ENCODE peak calls at places on chromosomes 12 and 14, in four cellular contexts. One of them, this sample, is unnamed.

GRCh38 chr14:48686650-48687049 is 899.5 kb downstream of the RPS29 start:
- DNase-seq in sigmoid colon: no peak
- DNase-seq in effector memory CD4-positive, alpha-beta T cell: no peak
- DNase-seq in CD8-positive, alpha-beta T cell: no peak
- DNase-seq in this sample: no peak

GRCh38 chr12:50132505-50133135 is 20.6 kb downstream of the COX14 start:
- DNase-seq in effector memory CD4-positive, alpha-beta T cell: no peak
- DNase-seq in sigmoid colon: no peak
- DNase-seq in CD8-positive, alpha-beta T cell: no peak
- DNase-seq in this sample: no peak

GRCh38 chr12:44668443-44668842 is 207.7 kb downstream of the NELL2 start:
- DNase-seq in sigmoid colon: peak
- DNase-seq in effector memory CD4-positive, alpha-beta T cell: no peak
- DNase-seq in CD8-positive, alpha-beta T cell: peak
- DNase-seq in this sample: no peak

GRCh38 chr12:116718578-116719454 is 19.1 kb downstream of the SPRING1 start:
- DNase-seq in CD8-positive, alpha-beta T cell: no peak
- DNase-seq in effector memory CD4-positive, alpha-beta T cell: no peak
- DNase-seq in sigmoid colon: no peak
- DNase-seq in this sample: peak

GRCh38 chr12:65728913-65729793 is 95.1 kb upstream of the HMGA2 start:
- DNase-seq in effector memory CD4-positive, alpha-beta T cell: no peak
- DNase-seq in sigmoid colon: no peak
- DNase-seq in CD8-positive, alpha-beta T cell: no peak
- DNase-seq in this sample: no peak

GRCh38 chr12:109461846-109462766 is 15.0 kb downstream of the KCTD10 start:
- DNase-seq in CD8-positive, alpha-beta T cell: no peak
- DNase-seq in sigmoid colon: peak
- DNase-seq in effector memory CD4-positive, alpha-beta T cell: no peak
- DNase-seq in this sample: no peak

GRCh38 chr12:49369723-49370145 is 2.5 kb downstream of the SPATS2 start:
- DNase-seq in effector memory CD4-positive, alpha-beta T cell: no peak
- DNase-seq in CD8-positive, alpha-beta T cell: peak
- DNase-seq in sigmoid colon: no peak
- DNase-seq in this sample: no peak

GRCh38 chr14:68088463-68088862 is 268.9 kb downstream of the RAD51B start:
- DNase-seq in sigmoid colon: peak
- DNase-seq in CD8-positive, alpha-beta T cell: no peak
- DNase-seq in effector memory CD4-positive, alpha-beta T cell: no peak
- DNase-seq in this sample: no peak

GRCh38 chr14:104267895-104268294 is 129.5 kb downstream of the KIF26A start:
- DNase-seq in effector memory CD4-positive, alpha-beta T cell: no peak
- DNase-seq in CD8-positive, alpha-beta T cell: no peak
- DNase-seq in sigmoid colon: no peak
- DNase-seq in this sample: no peak

DNA sequence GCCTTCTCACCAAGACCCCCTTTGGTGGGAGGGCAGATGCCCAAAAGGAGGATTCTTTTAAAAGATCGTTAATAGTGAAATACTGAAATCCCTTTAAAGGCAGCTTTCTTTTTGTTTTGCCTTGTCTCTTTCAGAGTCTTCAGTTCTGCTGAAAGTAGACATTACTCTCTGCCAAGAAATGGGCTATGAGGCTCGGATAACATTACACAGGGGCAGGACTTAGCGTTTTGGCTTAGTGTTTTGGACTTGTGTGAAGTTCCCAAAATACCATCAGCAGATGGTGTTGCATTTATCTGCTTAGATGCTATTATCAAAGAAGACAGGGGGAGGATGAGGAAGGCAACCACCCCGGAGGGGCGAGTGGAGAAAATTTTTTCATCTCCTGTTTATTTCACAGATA is 88.3 kb upstream of the METAP2 start:
- DNase-seq in sigmoid colon: no peak
- DNase-seq in CD8-positive, alpha-beta T cell: no peak
- DNase-seq in effector memory CD4-positive, alpha-beta T cell: no peak
- DNase-seq in this sample: no peak
- H3K4me3 ChIP-seq in sigmoid colon: peak
- H3K4me3 ChIP-seq in CD8-positive, alpha-beta T cell: no peak
- H3K4me3 ChIP-seq in effector memory CD4-positive, alpha-beta T cell: no peak
- H3K4me3 ChIP-seq in this sample: no peak

GRCh38 chr14:22521449-22522239 is 67.4 kb downstream of the DAD1 start:
- DNase-seq in sigmoid colon: no peak
- DNase-seq in effector memory CD4-positive, alpha-beta T cell: no peak
- DNase-seq in CD8-positive, alpha-beta T cell: no peak
- DNase-seq in this sample: no peak
- H3K4me3 ChIP-seq in sigmoid colon: no peak
- H3K4me3 ChIP-seq in effector memory CD4-positive, alpha-beta T cell: peak
- H3K4me3 ChIP-seq in CD8-positive, alpha-beta T cell: peak
- H3K4me3 ChIP-seq in this sample: no peak

DNA sequence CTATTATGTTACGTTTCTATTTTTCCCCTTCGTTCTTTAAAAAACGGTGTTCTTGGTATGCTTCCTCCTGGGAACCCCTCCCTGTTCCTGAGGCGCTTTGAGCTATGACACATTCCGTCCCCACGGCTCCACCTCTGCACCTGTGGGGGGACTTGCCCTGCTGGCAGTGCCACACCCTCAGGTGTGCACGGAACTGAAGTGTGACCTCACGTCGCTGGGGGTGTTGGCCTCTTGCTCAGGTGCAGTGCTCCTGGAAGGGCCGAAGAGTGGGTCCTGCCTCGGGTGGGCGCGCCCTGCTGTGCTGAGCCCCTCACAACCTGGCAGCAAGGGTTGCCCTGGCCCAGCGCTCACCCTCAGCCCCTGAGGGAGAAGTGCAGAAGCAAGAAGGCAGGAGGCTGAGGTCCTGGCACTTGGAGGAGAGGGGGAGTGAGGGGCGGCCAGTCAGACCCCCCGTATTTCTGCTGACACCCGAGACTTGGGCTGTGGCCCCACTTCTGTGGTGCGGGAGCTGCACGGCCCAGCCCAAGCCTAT is 4.9 kb downstream of the AMN start:
- DNase-seq in sigmoid colon: no peak
- DNase-seq in CD8-positive, alpha-beta T cell: no peak
- DNase-seq in effector memory CD4-positive, alpha-beta T cell: no peak
- DNase-seq in this sample: no peak
- H3K4me3 ChIP-seq in sigmoid colon: no peak
- H3K4me3 ChIP-seq in CD8-positive, alpha-beta T cell: no peak
- H3K4me3 ChIP-seq in effector memory CD4-positive, alpha-beta T cell: peak
- H3K4me3 ChIP-seq in this sample: no peak

DNA sequence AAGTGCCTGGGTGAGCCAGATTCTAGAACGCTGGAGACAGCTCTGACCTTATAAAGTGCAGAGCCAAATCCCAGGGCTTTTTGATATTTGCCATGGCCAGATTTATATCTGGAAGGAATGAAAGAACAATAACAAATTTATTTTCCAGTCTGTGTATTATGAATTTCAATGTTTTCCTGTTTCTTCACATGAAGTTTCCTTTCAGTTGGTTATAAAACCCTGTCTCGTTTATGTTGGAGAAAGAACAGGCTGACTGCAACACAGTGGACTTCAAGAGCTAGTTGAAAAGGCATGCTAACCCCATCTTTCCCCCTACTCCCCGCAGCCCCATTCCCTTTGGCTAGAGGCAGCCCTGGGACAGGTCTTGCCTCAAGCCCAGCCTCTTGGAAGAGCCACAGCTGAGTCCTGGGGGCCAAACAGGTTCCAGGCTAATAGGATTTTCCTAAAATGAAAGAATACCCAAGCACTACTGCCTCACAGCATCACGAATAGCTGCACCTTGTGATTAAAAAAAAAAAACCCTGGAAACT is 1.7 kb downstream of the FBLN5 start:
- DNase-seq in effector memory CD4-positive, alpha-beta T cell: no peak
- DNase-seq in sigmoid colon: no peak
- DNase-seq in CD8-positive, alpha-beta T cell: no peak
- DNase-seq in this sample: no peak
- H3K4me3 ChIP-seq in effector memory CD4-positive, alpha-beta T cell: no peak
- H3K4me3 ChIP-seq in sigmoid colon: peak
- H3K4me3 ChIP-seq in CD8-positive, alpha-beta T cell: no peak
- H3K4me3 ChIP-seq in this sample: peak

GRCh38 chr12:107320929-107321618 is 227.7 kb upstream of the CRY1 start:
- DNase-seq in effector memory CD4-positive, alpha-beta T cell: peak
- DNase-seq in sigmoid colon: no peak
- DNase-seq in CD8-positive, alpha-beta T cell: peak
- DNase-seq in this sample: no peak

GRCh38 chr12:107322063-107322462 is 228.7 kb upstream of the CRY1 start:
- DNase-seq in sigmoid colon: no peak
- DNase-seq in effector memory CD4-positive, alpha-beta T cell: no peak
- DNase-seq in CD8-positive, alpha-beta T cell: peak
- DNase-seq in this sample: no peak

GRCh38 chr12:107318804-107319535 is 225.6 kb upstream of the CRY1 start:
- DNase-seq in effector memory CD4-positive, alpha-beta T cell: no peak
- DNase-seq in sigmoid colon: no peak
- DNase-seq in CD8-positive, alpha-beta T cell: peak
- DNase-seq in this sample: no peak

GRCh38 chr12:107319536-107320030 is 226.2 kb upstream of the CRY1 start:
- DNase-seq in CD8-positive, alpha-beta T cell: peak
- DNase-seq in sigmoid colon: no peak
- DNase-seq in effector memory CD4-positive, alpha-beta T cell: no peak
- DNase-seq in this sample: no peak

DNA sequence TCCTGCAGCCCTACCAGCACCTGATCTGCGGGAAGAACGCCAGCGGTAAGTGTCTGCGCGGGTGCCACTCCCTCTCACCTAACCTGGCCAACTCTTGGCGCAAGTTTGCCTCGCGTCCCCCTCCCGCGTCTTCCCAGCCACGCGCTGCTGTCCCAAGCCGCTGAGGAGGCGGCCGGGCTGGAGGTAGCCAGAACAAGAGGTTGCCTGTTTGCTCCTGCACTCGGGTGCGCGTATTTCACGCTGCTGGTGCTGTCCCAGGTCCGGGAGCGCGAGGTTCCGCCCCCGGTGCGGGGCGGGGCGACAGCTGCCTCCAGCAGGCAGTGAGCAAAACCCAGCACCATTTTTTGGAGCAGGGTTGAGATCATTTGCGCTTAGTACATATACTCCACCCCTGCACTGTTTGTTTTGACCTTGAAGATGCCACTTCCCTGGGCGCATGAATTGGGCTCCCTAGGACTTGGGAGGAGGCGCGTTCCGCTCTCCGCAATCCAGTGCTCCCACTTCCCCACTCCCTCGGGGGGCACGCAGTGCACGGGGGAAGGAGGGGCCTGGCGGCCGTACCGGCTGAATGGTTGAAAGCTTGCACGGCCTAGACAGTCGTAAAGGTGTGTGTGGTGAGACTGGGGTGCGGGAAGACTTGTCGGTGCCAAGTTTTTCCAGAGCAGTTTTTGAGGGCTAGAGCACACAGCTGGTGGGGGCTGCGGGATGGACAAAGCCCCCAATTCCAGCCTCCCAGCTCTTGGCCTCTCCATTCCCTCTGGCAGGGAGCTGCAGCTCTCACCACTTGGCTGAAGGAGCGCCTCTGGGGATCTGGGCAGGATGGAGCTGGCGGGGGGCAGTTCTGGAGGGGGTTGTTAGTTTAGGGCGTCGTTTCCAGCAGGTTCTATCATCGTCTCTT is 226.9 kb upstream of the CRY1 start:
- DNase-seq in sigmoid colon: no peak
- DNase-seq in CD8-positive, alpha-beta T cell: peak
- DNase-seq in effector memory CD4-positive, alpha-beta T cell: peak
- DNase-seq in this sample: no peak
- H3K4me3 ChIP-seq in sigmoid colon: peak
- H3K4me3 ChIP-seq in CD8-positive, alpha-beta T cell: peak
- H3K4me3 ChIP-seq in effector memory CD4-positive, alpha-beta T cell: peak
- H3K4me3 ChIP-seq in this sample: peak